ENCODE peak calls at places on chromosomes 16 and 17, in four cellular contexts. N is RPMI7951, E is uterus, R is skeletal muscle cell. L is an unnamed sample.

GRCh38 chr16:88892065-88892464 is 25.6 kb upstream of the PABPN1L start:
- DNase-seq in N (no peak), E (no peak), R (no peak), L (no peak)

GRCh38 chr17:59572301-59572924 is 7.0 kb downstream of the DHX40 start:
- DNase-seq in N (no peak), E (no peak), R (peak; percentile 43), L (no peak)

GRCh38 chr16:1150511-1150982 is 2.4 kb upstream of the CACNA1H start:
- DNase-seq in R (no peak), N (peak; percentile 29), E (no peak), L (no peak)

GRCh38 chr17:79106958-79107357 is 32.3 kb downstream of the ENGASE start:
- DNase-seq in R (no peak), N (no peak), E (no peak), L (no peak)

GRCh38 chr16:67277294-67277998 is 1.9 kb upstream of the PLEKHG4 start:
- DNase-seq in N (peak; percentile 99), E (peak; percentile 67), R (peak; percentile 99), L (no peak)

GRCh38 chr16:68227183-68227793 is 8.6 kb downstream of the ESRP2 start:
- DNase-seq in R (no peak), E (no peak), N (no peak), L (no peak)

GRCh38 chr17:17128476-17129075 is 77.6 kb downstream of the PLD6 start:
- DNase-seq in E (no peak), R (no peak), N (no peak), L (no peak)

GRCh38 chr16:35492225-35492624 is 2032.8 kb downstream of the TP53TG3F start:
- DNase-seq in R (no peak), E (no peak), N (no peak), L (no peak)

GRCh38 chr17:55693244-55694216 is 29.1 kb downstream of the TMEM100 start:
- DNase-seq in R (no peak), E (no peak), N (no peak), L (no peak)

GRCh38 chr17:38730526-38731379 is 612 bp downstream of the CISD3 start:
- DNase-seq in E (peak; percentile 78), R (no peak), N (peak; percentile 71), L (no peak)

GRCh38 chr17:40936437-40936971 is 942 bp downstream of the KRT23 start:
- DNase-seq in N (no peak), R (no peak), E (no peak), L (no peak)

GRCh38 chr17:31915456-31916100 is 14.1 kb upstream of the UTP6 start:
- DNase-seq in N (no peak), E (no peak), R (no peak), L (no peak)

GRCh38 chr17:65205655-65206054 is 68.5 kb downstream of the RGS9 start:
- DNase-seq in N (no peak), E (no peak), R (no peak), L (no peak)

GRCh38 chr16:12723681-12724080 is 80.0 kb downstream of the CPPED1 start:
- DNase-seq in N (no peak), R (no peak), E (no peak), L (no peak)

GRCh38 chr16:1135459-1135825 is 17.5 kb upstream of the CACNA1H start:
- DNase-seq in E (no peak), R (no peak), N (no peak), L (no peak)

GRCh38 chr16:72962347-72962746 is 85.6 kb downstream of the ZFHX3 start:
- DNase-seq in E (no peak), R (no peak), N (no peak), L (no peak)

GRCh38 chr17:43599835-43600234 is 53.7 kb upstream of the ETV4 start:
- DNase-seq in E (peak; percentile 40), N (peak; percentile 91), R (peak; percentile 65), L (no peak)

GRCh38 chr17:82244413-82245140 is 15.7 kb downstream of the SLC16A3 start:
- DNase-seq in R (no peak), E (peak; percentile 71), N (no peak), L (no peak)

GRCh38 chr17:60161598-60162330 is 12.0 kb downstream of the CA4 start:
- DNase-seq in N (no peak), R (no peak), E (no peak), L (no peak)

GRCh38 chr16:15879255-15879804 is 9.1 kb downstream of the CEP20 start:
- DNase-seq in R (peak; percentile 88), N (peak; percentile 51), E (no peak), L (no peak)

GRCh38 chr16:21179983-21180365 is 21.5 kb downstream of the LDAF1 start:
- DNase-seq in E (no peak), N (no peak), R (no peak), L (no peak)

GRCh38 chr16:70656712-70657263 is 10.4 kb downstream of the IL34 start:
- DNase-seq in N (no peak), R (no peak), E (no peak), L (no peak)

GRCh38 chr17:30389755-30390300 is 11.1 kb downstream of the CPD start:
- DNase-seq in N (no peak), E (no peak), R (no peak), L (no peak)

GRCh38 chr17:34670618-34671017 is 91.2 kb downstream of the TMEM132E start:
- DNase-seq in E (no peak), R (no peak), N (no peak), L (no peak)

GRCh38 chr17:72632026-72632684 is 460.3 kb downstream of the SLC39A11 start:
- DNase-seq in E (no peak), N (peak; percentile 64), R (no peak), L (no peak)

GRCh38 chr16:75007443-75007842 is 8.6 kb downstream of the ZNRF1 start:
- DNase-seq in R (no peak), E (no peak), N (no peak), L (no peak)

GRCh38 chr17:13027246-13027645 is 9.4 kb upstream of the ELAC2 start:
- DNase-seq in E (no peak), R (no peak), N (peak; percentile 12), L (no peak)

GRCh38 chr17:29835438-29836351 is 94.3 kb downstream of the SSH2 start:
- DNase-seq in E (no peak), N (peak; percentile 26), R (no peak), L (no peak)

GRCh38 chr17:49515196-49515770 is 20.2 kb downstream of the NGFR start:
- DNase-seq in R (peak; percentile 87), N (peak; percentile 99), E (peak; percentile 92), L (no peak)

GRCh38 chr17:75317671-75318070 is 28.4 kb upstream of the SLC25A19 start:
- DNase-seq in N (no peak), E (no peak), R (no peak), L (no peak)

GRCh38 chr16:18789515-18789849 is 652 bp downstream of the RPS15A start:
- DNase-seq in N (no peak), R (no peak), E (no peak), L (no peak)

GRCh38 chr16:5070431-5071186 is 1.0 kb upstream of the ALG1 start:
- DNase-seq in N (no peak), R (no peak), E (no peak), L (no peak)

GRCh38 chr16:68013440-68013839 is 2.3 kb downstream of the DPEP2NB start:
- DNase-seq in E (no peak), R (no peak), N (no peak), L (no peak)

GRCh38 chr16:65453646-65454045 is 331.8 kb upstream of the CDH11 start:
- DNase-seq in N (peak; percentile 31), R (no peak), E (no peak), L (no peak)

GRCh38 chr17:4530799-4531730 is 24.1 kb downstream of the MYBBP1A start:
- DNase-seq in R (no peak), N (no peak), E (no peak), L (no peak)

GRCh38 chr17:76005263-76006149 is 4.9 kb downstream of the CDK3 start:
- DNase-seq in N (peak; percentile 43), E (peak; percentile 82), R (peak; percentile 51), L (peak; percentile 89)